ENCODE peak calls at places on chromosome 9, in seven cellular contexts. I, G, T, F, A, U and D are unnamed samples.

GRCh38 chr9:110081395-110081794 is 126.6 kb downstream of the C9orf152 start:
- DNase-seq in I (no peak), G (peak; percentile 65), T (no peak), F (no peak), A (peak; percentile 79), U (no peak), D (no peak)

GRCh38 chr9:133160742-133161541 is 2.8 kb downstream of the GBGT1 start:
- DNase-seq in I (no peak), G (peak; percentile 57), T (peak; percentile 64), F (peak; percentile 84), A (peak; percentile 81), U (peak; percentile 85), D (peak; percentile 83)

GRCh38 chr9:107488400-107489143 is 997 bp downstream of the KLF4 start:
- DNase-seq in I (peak; percentile 44), G (peak; percentile 28), T (peak; percentile 70), F (peak; percentile 93), A (peak; percentile 79), U (peak; percentile 86), D (peak; percentile 48)

GRCh38 chr9:113958556-113958955 is 82.4 kb downstream of the ZNF618 start:
- DNase-seq in I (no peak), G (no peak), T (no peak), F (peak; percentile 56), A (no peak), U (no peak), D (no peak)

GRCh38 chr9:136939996-136940525 is 4.5 kb downstream of the FBXW5 start:
- DNase-seq in I (no peak), G (no peak), T (no peak), F (peak; percentile 91), A (no peak), U (peak; percentile 68), D (no peak)

GRCh38 chr9:131838581-131839280 is 98.9 kb upstream of the RAPGEF1 start:
- DNase-seq in I (no peak), G (no peak), T (no peak), F (no peak), A (no peak), U (no peak), D (no peak)

GRCh38 chr9:31023793-31024192 is 1360.7 kb upstream of the ACO1 start:
- DNase-seq in I (no peak), G (no peak), T (no peak), F (no peak), A (no peak), U (no peak), D (no peak)

GRCh38 chr9:115234094-115234493 is 116.1 kb upstream of the TNC start:
- DNase-seq in I (no peak), G (peak; percentile 89), T (peak; percentile 97), F (no peak), A (peak; percentile 82), U (no peak), D (no peak)

GRCh38 chr9:132235894-132236661 is 74.2 kb downstream of the NTNG2 start:
- DNase-seq in I (peak; percentile 38), G (peak; percentile 54), T (peak; percentile 58), F (no peak), A (peak; percentile 63), U (peak; percentile 69), D (peak; percentile 90)

GRCh38 chr9:124029617-124030016 is 18.0 kb downstream of the LHX2 start:
- DNase-seq in I (no peak), G (no peak), T (no peak), F (no peak), A (no peak), U (no peak), D (peak; percentile 23)

GRCh38 chr9:97954550-97954989 is 16.6 kb upstream of the HEMGN start:
- DNase-seq in I (peak; percentile 8), G (peak; percentile 9), T (peak; percentile 36), F (no peak), A (peak; percentile 9), U (no peak), D (peak; percentile 75)

GRCh38 chr9:16708638-16709435 is 161.6 kb downstream of the BNC2 start:
- DNase-seq in I (no peak), G (peak; percentile 81), T (no peak), F (no peak), A (peak; percentile 82), U (no peak), D (no peak)

GRCh38 chr9:28741459-28741858 is 1168.2 kb upstream of the C9orf72 start:
- DNase-seq in I (no peak), G (no peak), T (no peak), F (no peak), A (no peak), U (no peak), D (no peak)

GRCh38 chr9:28735943-28736342 is 1162.7 kb upstream of the C9orf72 start:
- DNase-seq in I (no peak), G (no peak), T (peak; percentile 78), F (no peak), A (no peak), U (no peak), D (no peak)
- TF ChIP-seq CTCF in I (no peak), G (no peak), T (no peak), F (no peak), A (no peak), U (no peak), D (no peak)

GRCh38 chr9:117044241-117044640 is 357.1 kb downstream of the TRIM32 start:
- DNase-seq in I (no peak), G (no peak), T (no peak), F (no peak), A (no peak), U (no peak), D (no peak)

GRCh38 chr9:117043159-117043558 is 356.1 kb downstream of the TRIM32 start:
- DNase-seq in I (no peak), G (no peak), T (no peak), F (no peak), A (no peak), U (no peak), D (no peak)

GRCh38 chr9:117046666-117047327 is 359.7 kb downstream of the TRIM32 start:
- DNase-seq in I (peak; percentile 40), G (no peak), T (no peak), F (no peak), A (no peak), U (no peak), D (peak; percentile 4)
- TF ChIP-seq CTCF in I (peak; percentile 41), G (no peak), T (peak; percentile 38), F (no peak), A (no peak), U (no peak), D (no peak)

DNA sequence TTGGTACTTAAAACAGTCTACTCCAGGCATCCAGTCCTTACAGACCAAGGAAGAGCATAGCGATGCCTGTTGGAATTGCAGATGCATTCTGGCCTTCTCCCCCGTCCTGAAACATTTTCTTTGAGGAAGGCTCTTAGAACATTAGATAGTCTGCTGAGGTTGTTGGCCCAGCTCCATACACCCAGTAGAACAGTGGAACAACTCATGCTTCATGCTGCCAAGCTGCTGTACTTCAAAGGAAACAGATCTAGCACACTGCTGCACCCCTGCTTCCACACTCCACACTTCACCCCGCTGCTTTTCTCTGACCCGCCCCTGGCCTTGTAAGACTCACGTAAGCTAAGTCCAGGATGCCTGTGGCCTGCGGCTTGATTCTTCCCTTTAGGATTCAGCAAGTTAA is 33.4 kb upstream of the NCS1 start:
- DNase-seq in I (no peak), G (peak; percentile 98), T (peak; percentile 92), F (no peak), A (peak; percentile 96), U (peak; percentile 79), D (no peak)
- TF ChIP-seq CTCF in I (no peak), G (no peak), T (no peak), F (no peak), A (no peak), U (no peak), D (no peak)

GRCh38 chr9:69351227-69351626 is 26.2 kb downstream of the ENTREP1 start:
- DNase-seq in I (no peak), G (no peak), T (no peak), F (no peak), A (no peak), U (no peak), D (no peak)
- TF ChIP-seq CTCF in I (no peak), G (no peak), T (no peak), F (no peak), A (no peak), U (no peak), D (no peak)

GRCh38 chr9:102631559-102631958 is 363.6 kb upstream of the CYLC2 start:
- DNase-seq in I (no peak), G (no peak), T (peak; percentile 11), F (no peak), A (no peak), U (no peak), D (peak; percentile 1)
- TF ChIP-seq CTCF in I (peak; percentile 52), G (peak; percentile 22), T (peak; percentile 56), F (no peak), A (no peak), U (no peak), D (peak; percentile 28)

DNA sequence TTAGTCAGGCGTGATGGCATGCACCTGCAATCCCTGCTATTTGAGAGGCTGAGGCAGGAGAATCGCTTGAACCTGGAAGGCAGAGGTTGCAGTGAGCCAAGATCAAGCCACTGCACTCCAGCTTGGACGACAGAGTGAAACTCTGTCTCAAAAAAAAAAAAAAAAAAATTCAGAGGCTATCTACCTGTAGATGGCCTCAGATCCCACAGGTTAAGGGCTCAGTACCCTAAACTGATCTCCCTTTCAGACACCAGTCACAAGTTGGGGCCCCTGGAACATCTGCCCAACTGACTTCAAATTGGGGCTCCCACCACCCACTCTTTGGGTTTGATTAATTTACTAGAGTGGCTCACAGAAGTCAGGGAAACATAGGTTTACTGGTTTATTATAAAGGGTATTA is 65.4 kb upstream of the ERCC6L2 start:
- DNase-seq in I (no peak), G (no peak), T (no peak), F (no peak), A (no peak), U (no peak), D (no peak)
- TF ChIP-seq CTCF in I (no peak), G (no peak), T (peak; percentile 2), F (no peak), A (no peak), U (no peak), D (no peak)

DNA sequence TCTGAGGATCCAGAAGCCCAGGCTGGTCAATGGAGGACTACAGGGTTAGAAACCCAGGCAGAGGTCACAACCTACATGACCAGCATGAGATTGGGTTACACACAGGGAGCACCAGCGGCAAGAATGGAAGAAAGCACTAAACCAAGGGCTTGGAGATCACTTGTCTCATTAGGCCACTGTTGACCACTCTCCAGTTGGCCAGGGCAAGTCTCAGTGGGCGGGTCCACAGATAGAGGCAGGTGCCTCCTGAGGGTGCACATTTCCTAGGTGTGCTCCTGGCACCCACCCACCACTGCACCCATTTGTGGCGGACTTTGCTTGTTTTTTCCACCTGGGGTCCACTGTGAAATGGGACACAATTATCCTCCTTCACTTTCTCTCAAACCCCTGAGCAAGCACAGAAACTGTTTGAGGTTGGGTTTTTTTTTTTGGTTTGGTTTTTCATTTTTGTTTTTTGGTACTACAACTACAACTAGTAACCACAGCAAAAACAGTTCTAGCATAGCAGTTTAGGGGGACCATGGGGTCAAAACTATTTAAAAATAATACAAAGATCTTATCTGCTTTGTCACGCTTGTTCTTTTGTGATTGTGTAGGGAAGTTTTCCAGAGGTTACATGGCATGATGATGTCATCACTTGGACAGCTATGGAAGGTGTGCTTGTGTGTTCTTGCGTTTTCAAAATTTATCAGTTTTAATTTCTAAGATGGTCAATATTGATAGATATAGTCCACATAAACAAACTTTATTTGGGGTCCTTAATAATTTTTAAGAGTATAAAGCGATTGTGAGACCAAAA is 6.1 kb downstream of the NPR2 start:
- DNase-seq in I (no peak), G (no peak), T (no peak), F (no peak), A (no peak), U (no peak), D (no peak)
- TF ChIP-seq CTCF in I (no peak), G (no peak), T (no peak), F (no peak), A (no peak), U (no peak), D (no peak)

GRCh38 chr9:95116002-95116819 is 201.3 kb downstream of the FANCC start:
- DNase-seq in I (no peak), G (no peak), T (no peak), F (no peak), A (no peak), U (no peak), D (no peak)
- TF ChIP-seq CTCF in I (no peak), G (peak; percentile 33), T (peak; percentile 56), F (peak; percentile 17), A (no peak), U (no peak), D (no peak)